ENCODE peak calls at places on chromosomes 2 and 18, in four cellular contexts. W is breast epithelium; U is fibroblast of lung; P is CD4-positive, alpha-beta memory T cell. R is an unnamed sample.

GRCh38 chr18:67109535-67109934 is 407.0 kb downstream of the DSEL start:
- DNase-seq in W (no peak), U (no peak), P (no peak), R (no peak)

GRCh38 chr2:17318013-17318412 is 200.2 kb downstream of the RAD51AP2 start:
- DNase-seq in W (no peak), U (no peak), P (no peak), R (no peak)

GRCh38 chr2:8989536-8990079 is 13.9 kb downstream of the MBOAT2 start:
- DNase-seq in W (no peak), U (no peak), P (no peak), R (no peak)

GRCh38 chr18:47604041-47604440 is 326.4 kb downstream of the SMAD2 start:
- DNase-seq in W (no peak), U (no peak), P (no peak), R (no peak)

GRCh38 chr2:146990311-146990781 is 854.5 kb upstream of the ACVR2A start:
- DNase-seq in W (no peak), U (peak; percentile 98), P (no peak), R (no peak)

GRCh38 chr2:17800219-17800618 is 16.0 kb upstream of the MSGN1 start:
- DNase-seq in W (no peak), U (peak; percentile 48), P (no peak), R (no peak)

GRCh38 chr2:111121873-111122630 is 1.3 kb downstream of the BCL2L11 start:
- DNase-seq in W (peak; percentile 77), U (peak; percentile 89), P (peak; percentile 80), R (peak; percentile 87)

GRCh38 chr2:71932780-71933466 is 214.7 kb downstream of the CYP26B1 start:
- DNase-seq in W (no peak), U (no peak), P (no peak), R (no peak)

GRCh38 chr18:6601241-6601640 is 128.3 kb upstream of the ARHGAP28 start:
- DNase-seq in W (no peak), U (no peak), P (no peak), R (no peak)

GRCh38 chr2:10431797-10432196 is 16.3 kb downstream of the ODC1 start:
- DNase-seq in W (no peak), U (no peak), P (no peak), R (peak; percentile 73)

GRCh38 chr2:68663371-68664156 is 20.2 kb downstream of the PROKR1 start:
- DNase-seq in W (no peak), U (no peak), P (no peak), R (no peak)

GRCh38 chr2:73215254-73215653 is 1.2 kb downstream of the SMYD5 start:
- DNase-seq in W (no peak), U (no peak), P (no peak), R (no peak)

GRCh38 chr2:128625966-128626757 is 307.5 kb upstream of the HS6ST1 start:
- DNase-seq in W (no peak), U (no peak), P (no peak), R (no peak)

GRCh38 chr2:138276367-138276766 is 225.2 kb upstream of the SPOPL start:
- DNase-seq in W (no peak), U (no peak), P (no peak), R (no peak)

GRCh38 chr2:208819190-208819589 is 412.6 kb downstream of the PTH2R start:
- DNase-seq in W (no peak), U (no peak), P (no peak), R (no peak)

GRCh38 chr2:162123806-162124758 is 28.0 kb downstream of the GCG start:
- DNase-seq in W (no peak), U (peak; percentile 77), P (peak; percentile 64), R (peak; percentile 74)
- H3K27ac ChIP-seq in W (no peak overlapping the region), U (no peak overlapping the region), P (no peak overlapping the region), R (no peak overlapping the region)

GRCh38 chr2:224946911-224947310 is 95.4 kb downstream of the DOCK10 start:
- DNase-seq in W (no peak), U (peak; percentile 77), P (peak; percentile 75), R (peak; percentile 47)
- H3K4me1 ChIP-seq in W (no peaks in the 10 kb centered on the region), U (no peaks in the 10 kb centered on the region), P (peaks cover 81% of the 10 kb centered on the region), R (peaks cover 3% of the 10 kb centered on the region)

DNA sequence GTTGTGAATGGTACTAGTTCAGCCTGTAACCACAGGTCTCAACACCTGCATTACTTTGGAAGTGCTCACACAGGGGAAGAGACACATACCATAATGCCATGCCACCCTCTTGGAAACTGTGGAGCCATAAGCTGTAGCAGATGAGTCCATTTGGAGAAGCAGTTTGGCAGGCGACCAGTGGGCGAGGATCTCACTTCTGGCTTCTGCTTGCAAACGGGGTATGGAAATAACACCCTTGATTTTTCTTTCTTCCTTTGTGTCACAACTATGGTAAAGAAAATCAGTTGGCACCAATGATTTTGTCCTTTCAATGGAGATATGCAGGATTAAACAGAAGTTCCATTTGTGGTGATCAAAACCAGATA is 28.6 kb downstream of the APOB start:
- DNase-seq in W (no peak), U (no peak), P (no peak), R (no peak)
- H3K27me3 ChIP-seq in W (no peaks in the 10 kb centered on the region), U (no peaks in the 10 kb centered on the region), P (no peaks in the 10 kb centered on the region), R (no peaks in the 10 kb centered on the region)

DNA sequence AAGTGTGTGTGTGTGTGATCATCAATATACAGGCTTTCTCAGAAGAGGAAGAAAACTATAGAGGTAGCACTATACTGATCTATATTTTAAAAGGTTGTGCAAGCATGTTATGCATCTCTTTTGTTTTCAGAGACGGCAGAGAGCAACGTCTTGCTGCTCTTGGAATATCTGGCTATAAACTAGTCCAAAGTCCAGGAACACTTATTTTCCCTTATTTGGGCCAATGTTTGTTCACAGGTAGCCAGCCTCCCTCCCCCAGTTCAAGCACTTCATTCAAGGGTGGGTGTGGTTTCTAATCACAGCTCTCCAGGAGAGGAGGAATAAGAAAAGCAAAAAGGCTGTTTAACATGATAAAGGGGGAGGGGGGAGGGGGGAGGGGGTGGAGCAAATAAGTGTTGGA is 4.2 kb downstream of the FZD5 start:
- DNase-seq in W (no peak), U (no peak), P (no peak), R (peak; percentile 97)
- H3K27ac ChIP-seq in W (no peak overlapping the region), U (no peak overlapping the region), P (no peak overlapping the region), R (no peak overlapping the region)

DNA sequence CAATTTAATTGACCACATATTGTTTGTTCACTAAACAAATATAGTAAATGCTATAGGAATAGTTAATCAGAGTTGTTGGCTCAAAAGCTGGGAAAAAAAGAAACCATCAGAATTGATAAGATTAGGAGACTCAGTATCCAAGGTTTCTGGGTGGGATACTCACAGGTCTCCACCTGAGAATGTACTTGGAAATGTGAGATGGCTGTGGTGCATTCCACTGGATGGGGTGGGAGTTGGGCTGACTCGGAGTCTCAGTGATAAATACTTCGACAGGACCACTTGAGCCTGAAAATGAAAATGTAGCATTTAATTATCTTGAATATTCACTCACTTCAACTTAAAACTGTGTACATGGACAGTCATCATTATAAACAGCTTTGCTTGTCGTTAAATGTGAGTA is 21.2 kb downstream of the FN1 start:
- DNase-seq in W (no peak), U (no peak), P (no peak), R (no peak)
- H3K4me1 ChIP-seq in W (no peaks in the 10 kb centered on the region), U (peaks cover 26% of the 10 kb centered on the region), P (no peaks in the 10 kb centered on the region), R (no peaks in the 10 kb centered on the region)

GRCh38 chr2:240642806-240643092 is 17.5 kb downstream of the GPR35 start:
- DNase-seq in W (no peak), U (no peak), P (no peak), R (no peak)
- H3K27me3 ChIP-seq in W (no peaks in the 10 kb centered on the region), U (no peaks in the 10 kb centered on the region), P (no peaks in the 10 kb centered on the region), R (peaks cover 3% of the 10 kb centered on the region)

GRCh38 chr2:160489096-160489495 is 4.5 kb downstream of the RBMS1 start:
- DNase-seq in W (no peak), U (peak; percentile 27), P (no peak), R (no peak)

GRCh38 chr2:160482673-160483072 is 10.9 kb downstream of the RBMS1 start:
- DNase-seq in W (no peak), U (no peak), P (peak; percentile 82), R (peak; percentile 66)

GRCh38 chr2:160486341-160486740 is 7.3 kb downstream of the RBMS1 start:
- DNase-seq in W (no peak), U (peak; percentile 49), P (no peak), R (no peak)

GRCh38 chr2:160479269-160479668 is 14.3 kb downstream of the RBMS1 start:
- DNase-seq in W (no peak), U (no peak), P (no peak), R (no peak)

DNA sequence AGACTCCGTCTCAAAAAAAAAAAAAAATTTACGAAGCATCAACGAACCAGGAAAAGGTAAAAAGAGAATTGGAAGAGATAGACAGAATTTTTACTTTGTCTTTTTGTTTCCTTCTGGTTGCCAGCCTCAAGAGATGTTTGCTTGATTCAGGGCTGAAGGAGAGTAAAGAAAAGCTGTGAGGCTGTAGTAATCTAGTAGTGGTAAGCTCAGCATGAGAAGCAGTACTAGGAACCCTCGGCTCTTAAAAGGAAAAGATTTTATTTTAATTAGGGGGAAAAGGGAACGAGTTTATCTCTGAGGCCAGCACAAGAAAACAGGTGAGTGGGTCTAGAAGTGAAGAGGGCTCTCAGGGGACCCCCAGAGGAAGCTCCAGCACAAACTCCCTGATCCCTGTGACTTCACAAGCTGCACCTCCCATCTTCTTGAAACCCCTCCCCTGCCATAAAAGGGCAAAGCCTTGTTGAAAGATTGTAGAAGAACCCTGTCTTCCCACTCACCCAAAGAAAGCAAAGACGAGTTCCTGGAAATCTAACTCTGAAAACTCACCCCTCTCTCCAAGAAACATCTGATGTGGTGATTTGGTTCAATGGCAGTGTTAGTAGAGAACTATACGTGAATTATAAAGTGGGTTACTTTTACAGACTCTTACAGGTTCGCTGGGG is 8.6 kb downstream of the RBMS1 start:
- DNase-seq in W (no peak), U (no peak), P (no peak), R (peak; percentile 17)
- H3K27ac ChIP-seq in W (peak overlapping the region; percentile 41), U (no peak overlapping the region), P (peak overlapping the region; percentile 27), R (no peak overlapping the region)